ENCODE peak calls at places on chromosomes 7 and 10, in seven cellular contexts. N is effector CD4-positive, alpha-beta T cell; M is GM19239; T is head of caudate nucleus; W is Caco-2; A is fibroblast of the aortic adventitia; V is activated CD4-positive, alpha-beta T cell treated with anti-CD3 and anti-CD28 coated beads for 48 hours. U is an unnamed sample.

GRCh38 chr7:35359423-35359822 is 105.5 kb upstream of the TBX20 start:
- DNase-seq in V (no peak), W (no peak), M (no peak), T (no peak), N (no peak), A (no peak), U (no peak)

GRCh38 chr10:117214401-117214800 is 17.1 kb downstream of the KCNK18 start:
- DNase-seq in N (no peak), V (no peak), T (no peak), A (no peak), W (no peak), M (no peak), U (no peak)

GRCh38 chr10:70685461-70685911 is 13.2 kb downstream of the ADAMTS14 start:
- DNase-seq in N (no peak), T (no peak), W (no peak), A (no peak), M (no peak), V (no peak), U (no peak)

GRCh38 chr10:44312401-44312800 is 72.5 kb downstream of the CXCL12 start:
- DNase-seq in N (no peak), V (no peak), M (no peak), A (no peak), T (no peak), W (no peak), U (no peak)

GRCh38 chr10:103709341-103709920 is 145.9 kb downstream of the SH3PXD2A start:
- DNase-seq in T (peak), M (no peak), V (peak), W (no peak), A (peak), N (no peak), U (no peak)

GRCh38 chr10:96421995-96422394 is 63.2 kb upstream of the OPALIN start:
- DNase-seq in V (no peak), M (no peak), N (no peak), A (no peak), T (no peak), W (no peak), U (peak)

GRCh38 chr7:100603697-100604077 is 1.5 kb downstream of the PCOLCE start:
- DNase-seq in T (no peak), W (no peak), M (no peak), A (peak), V (no peak), N (no peak), U (no peak)

GRCh38 chr7:22561356-22561755 is 61.4 kb upstream of the STEAP1B start:
- DNase-seq in A (peak), T (peak), V (no peak), M (no peak), N (no peak), W (peak), U (no peak)

GRCh38 chr10:13346912-13347234 is 1.2 kb downstream of the SEPHS1 start:
- DNase-seq in N (no peak), V (peak), T (no peak), A (peak), M (no peak), W (no peak), U (no peak)

GRCh38 chr7:18320971-18321567 is 174.5 kb upstream of the HDAC9 start:
- DNase-seq in V (no peak), W (no peak), A (peak), N (no peak), M (peak), T (no peak), U (no peak)

GRCh38 chr7:81457858-81458522 is 311.9 kb downstream of the HGF start:
- DNase-seq in M (no peak), N (no peak), A (peak), W (no peak), V (no peak), T (no peak), U (no peak)

GRCh38 chr7:73732397-73732796 is 6.2 kb downstream of the ABHD11 start:
- DNase-seq in W (no peak), M (no peak), N (no peak), V (no peak), A (no peak), T (no peak), U (no peak)

GRCh38 chr7:117238937-117239336 is 83.9 kb downstream of the WNT2 start:
- DNase-seq in A (no peak), N (no peak), T (no peak), M (no peak), W (no peak), V (no peak), U (no peak)

GRCh38 chr10:124646483-124647352 is 97.5 kb downstream of the FAM53B start:
- DNase-seq in M (no peak), T (peak), W (no peak), V (no peak), N (no peak), A (peak), U (no peak)

GRCh38 chr7:108000875-108001758 is 1.8 kb downstream of the LAMB1 start:
- DNase-seq in T (no peak), V (peak), M (no peak), W (peak), A (peak), N (no peak), U (peak)

GRCh38 chr10:52050429-52051047 is 263.5 kb upstream of the DKK1 start:
- DNase-seq in T (no peak), W (no peak), A (no peak), V (no peak), M (no peak), N (no peak), U (no peak)

GRCh38 chr7:19056305-19056704 is 61.1 kb downstream of the TWIST1 start:
- DNase-seq in N (no peak), A (no peak), T (no peak), M (no peak), V (no peak), W (no peak), U (no peak)

GRCh38 chr7:94969434-94970084 is 62.2 kb downstream of the PPP1R9A start:
- DNase-seq in A (no peak), N (no peak), M (no peak), T (no peak), W (peak), V (no peak), U (no peak)

GRCh38 chr10:49300140-49300974 is 1.4 kb downstream of the C10orf71 start:
- DNase-seq in M (peak), N (no peak), W (peak), V (no peak), T (no peak), A (no peak), U (no peak)

GRCh38 chr10:51462076-51462779 is 237.2 kb downstream of the CSTF2T start:
- DNase-seq in M (no peak), T (no peak), W (no peak), V (no peak), A (peak), N (no peak), U (no peak)

GRCh38 chr7:142153400-142153799 is 41.9 kb downstream of the MGAM2 start:
- DNase-seq in T (no peak), A (no peak), V (peak), W (peak), N (no peak), M (no peak), U (no peak)

GRCh38 chr10:43407576-43408330 is 1.2 kb downstream of the HNRNPF start:
- DNase-seq in W (peak), V (peak), T (peak), A (peak), N (peak), M (peak), U (peak)

GRCh38 chr7:32066441-32066840 is 3.8 kb downstream of the PDE1C start:
- DNase-seq in N (no peak), A (peak), T (no peak), M (no peak), W (no peak), V (no peak), U (no peak)

GRCh38 chr10:456486-456885 is 233.0 kb downstream of the DIP2C start:
- DNase-seq in A (no peak), V (no peak), N (no peak), M (no peak), T (no peak), W (no peak), U (peak)

GRCh38 chr10:106557053-106557452 is 607.5 kb downstream of the SORCS1 start:
- DNase-seq in A (no peak), N (no peak), M (no peak), W (no peak), V (no peak), T (no peak), U (no peak)

GRCh38 chr7:151100921-151101320 is 14.6 kb downstream of the AGAP3 start:
- DNase-seq in W (no peak), V (no peak), T (no peak), M (no peak), N (no peak), A (no peak), U (no peak)

GRCh38 chr7:19117870-19118608 is 603 bp upstream of the TWIST1 start:
- DNase-seq in W (peak), M (no peak), V (no peak), N (no peak), T (no peak), A (no peak), U (no peak)

GRCh38 chr10:68955414-68955785 is 570 bp upstream of the DDX21 start:
- DNase-seq in A (no peak), T (no peak), V (peak), M (no peak), N (peak), W (no peak), U (no peak)

GRCh38 chr10:7121154-7121797 is 289.6 kb downstream of the SFMBT2 start:
- DNase-seq in T (peak), W (peak), N (peak), M (peak), V (peak), A (peak), U (peak)

GRCh38 chr10:92901819-92902234 is 53.5 kb downstream of the EXOC6 start:
- DNase-seq in A (no peak), V (no peak), M (no peak), T (no peak), N (peak), W (no peak), U (no peak)

GRCh38 chr10:1187151-1187854 is 131.1 kb downstream of the WDR37 start:
- DNase-seq in T (peak), M (no peak), N (no peak), W (peak), A (no peak), V (no peak), U (peak)

GRCh38 chr7:1283337-1283736 is 50.7 kb downstream of the UNCX start:
- DNase-seq in N (no peak), W (no peak), M (no peak), A (no peak), T (no peak), V (no peak), U (no peak)

GRCh38 chr10:55897436-55897835 is 463.6 kb downstream of the ZWINT start:
- DNase-seq in A (no peak), W (no peak), T (no peak), M (no peak), N (no peak), V (no peak), U (no peak)

GRCh38 chr7:132825222-132825621 is 249.0 kb upstream of the PLXNA4 start:
- DNase-seq in M (no peak), A (no peak), V (no peak), N (no peak), W (no peak), T (no peak), U (no peak)